ENCODE peak calls at places on chromosomes 1 and 21, in eight cellular contexts. S, Z, A, B, U, H, N and Q are unnamed samples.

GRCh38 chr21:32065654-32066053 is 192.8 kb downstream of the HUNK start:
- DNase-seq in S (no peak), Z (no peak), A (no peak), B (no peak), U (no peak), H (no peak), N (no peak), Q (peak)

GRCh38 chr1:96865731-96866684 is 144.4 kb downstream of the PTBP2 start:
- DNase-seq in S (no peak), Z (no peak), A (no peak), B (no peak), U (no peak), H (no peak), N (peak), Q (no peak)

GRCh38 chr1:194419721-194420120 is 1233.3 kb upstream of the B3GALT2 start:
- DNase-seq in S (no peak), Z (no peak), A (no peak), B (no peak), U (no peak), H (no peak), N (no peak), Q (no peak)

GRCh38 chr1:102897537-102897936 is 210.8 kb downstream of the COL11A1 start:
- DNase-seq in S (no peak), Z (no peak), A (no peak), B (no peak), U (no peak), H (no peak), N (peak), Q (no peak)

GRCh38 chr1:94326329-94326728 is 88.9 kb upstream of the ARHGAP29 start:
- DNase-seq in S (no peak), Z (no peak), A (no peak), B (no peak), U (no peak), H (no peak), N (peak), Q (no peak)

GRCh38 chr1:217955723-217956122 is 324.6 kb downstream of the SPATA17 start:
- DNase-seq in S (no peak), Z (no peak), A (no peak), B (no peak), U (no peak), H (no peak), N (no peak), Q (no peak)

GRCh38 chr1:225866061-225866844 is 15.9 kb downstream of the TMEM63A start:
- DNase-seq in S (peak), Z (peak), A (no peak), B (no peak), U (no peak), H (no peak), N (peak), Q (no peak)

GRCh38 chr1:175314300-175314699 is 121.7 kb upstream of the KIAA0040 start:
- DNase-seq in S (no peak), Z (no peak), A (no peak), B (no peak), U (no peak), H (no peak), N (peak), Q (no peak)

GRCh38 chr1:56414728-56415224 is 164.6 kb downstream of the PLPP3 start:
- DNase-seq in S (no peak), Z (no peak), A (no peak), B (no peak), U (no peak), H (peak), N (peak), Q (no peak)